ENCODE peak calls at places on chromosomes 11 and 22, in four cellular contexts. V is A549, N is prostate gland, M is endodermal cell. J is an unnamed sample.

GRCh38 chr11:60985991-60986915 is 14.8 kb downstream of the CD6 start:
- DNase-seq in V (peak), N (no peak), M (peak), J (no peak)

GRCh38 chr22:28983788-28984441 is 77.7 kb downstream of the C22orf31 start:
- DNase-seq in V (no peak), N (no peak), M (peak), J (no peak)

GRCh38 chr22:28999510-29000224 is 62.0 kb downstream of the C22orf31 start:
- DNase-seq in V (no peak), N (no peak), M (no peak), J (no peak)

GRCh38 chr11:119277660-119278059 is 39.3 kb downstream of the MCAM start:
- DNase-seq in V (no peak), N (no peak), M (no peak), J (no peak)

GRCh38 chr22:38262051-38262795 is 10.6 kb downstream of the TMEM184B start:
- DNase-seq in V (no peak), N (peak), M (peak), J (peak)

GRCh38 chr11:34916810-34917780 is 677 bp downstream of the PDHX start:
- DNase-seq in V (no peak), N (no peak), M (no peak), J (no peak)

GRCh38 chr11:1326435-1327063 is 17.1 kb upstream of the TOLLIP start:
- DNase-seq in V (no peak), N (no peak), M (no peak), J (no peak)

GRCh38 chr11:9276571-9276970 is 11.4 kb upstream of the DENND5A start:
- DNase-seq in V (peak), N (no peak), M (peak), J (peak)

GRCh38 chr11:1387521-1387920 is 2.2 kb upstream of the BRSK2 start:
- DNase-seq in V (no peak), N (no peak), M (no peak), J (no peak)

GRCh38 chr11:65663634-65664200 is 1.0 kb upstream of the RELA start:
- DNase-seq in V (no peak), N (no peak), M (no peak), J (peak)

GRCh38 chr22:50487290-50488005 is 789 bp downstream of the MIOX start:
- DNase-seq in V (no peak), N (no peak), M (no peak), J (no peak)

GRCh38 chr22:47291565-47292495 is 529.4 kb downstream of the TBC1D22A start:
- DNase-seq in V (no peak), N (no peak), M (no peak), J (peak)

GRCh38 chr11:69156673-69157155 is 979 bp downstream of the SMIM38 start:
- DNase-seq in V (no peak), N (no peak), M (no peak), J (no peak)

GRCh38 chr11:36449566-36450390 is 60.3 kb downstream of the TRAF6 start:
- DNase-seq in V (no peak), N (no peak), M (no peak), J (no peak)

GRCh38 chr11:121099885-121100284 is 1.2 kb upstream of the TECTA start:
- DNase-seq in V (no peak), N (no peak), M (no peak), J (no peak)

GRCh38 chr11:13288375-13289029 is 10.9 kb downstream of the BMAL1 start:
- DNase-seq in V (no peak), N (no peak), M (peak), J (no peak)

GRCh38 chr22:24996420-24996952 is 44.0 kb downstream of the KIAA1671 start:
- DNase-seq in V (peak), N (peak), M (peak), J (no peak)

GRCh38 chr22:26170795-26171194 is 1.5 kb downstream of the SEZ6L start:
- DNase-seq in V (no peak), N (no peak), M (peak), J (no peak)

GRCh38 chr22:46192210-46192993 is 42.1 kb downstream of the PPARA start:
- DNase-seq in V (no peak), N (no peak), M (no peak), J (no peak)

GRCh38 chr11:133560467-133560866 is 28.2 kb upstream of the OPCML start:
- DNase-seq in V (no peak), N (no peak), M (no peak), J (no peak)

GRCh38 chr11:21552910-21553309 is 640.0 kb upstream of the ANO5 start:
- DNase-seq in V (peak), N (no peak), M (no peak), J (no peak)

GRCh38 chr22:23424031-23424430 is 156.1 kb downstream of the IGLL1 start:
- DNase-seq in V (no peak), N (no peak), M (no peak), J (no peak)

GRCh38 chr11:11440149-11440548 is 87.1 kb upstream of the CSNK2A3 start:
- DNase-seq in V (no peak), N (no peak), M (peak), J (no peak)

GRCh38 chr11:130403301-130403804 is 25.1 kb downstream of the ADAMTS8 start:
- DNase-seq in V (no peak), N (no peak), M (peak), J (peak)

GRCh38 chr11:66070604-66071325 is 693 bp downstream of the PACS1 start:
- DNase-seq in V (no peak), N (peak), M (peak), J (peak)

GRCh38 chr22:38230108-38230825 is 28.5 kb downstream of the MAFF start:
- DNase-seq in V (peak), N (peak), M (peak), J (no peak)

GRCh38 chr11:35747638-35748037 is 85.1 kb downstream of the TRIM44 start:
- DNase-seq in V (no peak), N (no peak), M (no peak), J (no peak)

GRCh38 chr11:17473071-17473744 is 3.4 kb downstream of the ABCC8 start:
- DNase-seq in V (peak), N (no peak), M (peak), J (no peak)

GRCh38 chr22:40243891-40244290 is 66.2 kb downstream of the TNRC6B start:
- DNase-seq in V (no peak), N (no peak), M (no peak), J (no peak)

GRCh38 chr22:21791635-21792625 is 56.3 kb upstream of the YPEL1 start:
- DNase-seq in V (peak), N (no peak), M (no peak), J (no peak)

GRCh38 chr11:112174789-112175595 is at the start of gene BCO2:
- DNase-seq in V (peak), N (peak), M (peak), J (peak)
- H3K4me3 ChIP-seq in V (peak), N (peak), M (peak), J (peak)

GRCh38 chr11:122340607-122341006 is 224.6 kb upstream of the BLID start:
- DNase-seq in V (no peak), N (no peak), M (no peak), J (no peak)
- H3K4me3 ChIP-seq in V (no peak), N (no peak), M (no peak), J (no peak)

DNA sequence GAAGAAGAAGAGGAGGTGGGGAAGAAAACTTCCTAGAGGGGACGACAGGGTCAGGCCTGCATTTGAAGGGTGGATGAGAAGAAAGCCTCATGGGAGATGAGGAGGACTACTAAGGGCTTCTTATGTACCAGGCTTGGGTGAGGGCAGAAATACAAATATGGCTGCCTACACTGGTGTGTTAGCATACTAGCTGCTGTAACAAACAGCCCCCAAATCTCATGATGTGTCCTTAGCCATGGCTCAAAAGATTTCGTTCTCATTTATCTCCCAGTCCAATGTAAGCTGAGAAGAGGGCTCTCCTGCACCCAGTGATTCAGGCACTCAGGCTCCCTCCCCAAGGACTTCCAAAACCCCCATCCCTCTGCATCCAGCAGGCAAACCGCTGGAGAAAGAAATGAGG is 11.6 kb upstream of the MB start:
- DNase-seq in V (no peak), N (no peak), M (no peak), J (no peak)
- H3K4me3 ChIP-seq in V (no peak), N (no peak), M (no peak), J (no peak)

GRCh38 chr11:77346906-77347603 is 45.6 kb upstream of the GDPD4 start:
- DNase-seq in V (no peak), N (no peak), M (no peak), J (no peak)
- H3K4me3 ChIP-seq in V (no peak), N (no peak), M (no peak), J (no peak)

J was measured in tibial artery.